ENCODE peak calls at places on chromosome 20, in five cellular contexts. One of them, this sample, is unnamed.

GRCh38 chr20:58600756-58601155 is 50.3 kb upstream of the STX16 start:
- DNase-seq in MCF 10A: no peak
- DNase-seq in activated T-helper 1 cell treated with Interleukin-2 at 50 U/mL for 16 hours: no peak
- DNase-seq in Right ventricle myocardium inferior: no peak
- DNase-seq in hippocampal formation: no peak
- DNase-seq in this sample: no peak

GRCh38 chr20:1809611-1810510 is 85.3 kb upstream of the SIRPA start:
- DNase-seq in MCF 10A: no peak
- DNase-seq in activated T-helper 1 cell treated with Interleukin-2 at 50 U/mL for 16 hours: no peak
- DNase-seq in Right ventricle myocardium inferior: no peak
- DNase-seq in hippocampal formation: no peak
- DNase-seq in this sample: no peak

GRCh38 chr20:16005612-16006493 is 567.4 kb downstream of the KIF16B start:
- DNase-seq in MCF 10A: no peak
- DNase-seq in activated T-helper 1 cell treated with Interleukin-2 at 50 U/mL for 16 hours: no peak
- DNase-seq in Right ventricle myocardium inferior: no peak
- DNase-seq in hippocampal formation: no peak
- DNase-seq in this sample: no peak

GRCh38 chr20:57654998-57655811 is 35.0 kb upstream of the ZBP1 start:
- DNase-seq in MCF 10A: no peak
- DNase-seq in activated T-helper 1 cell treated with Interleukin-2 at 50 U/mL for 16 hours: no peak
- DNase-seq in Right ventricle myocardium inferior: peak
- DNase-seq in hippocampal formation: no peak
- DNase-seq in this sample: no peak

GRCh38 chr20:19300395-19300794 is 88.0 kb downstream of the SLC24A3 start:
- DNase-seq in MCF 10A: no peak
- DNase-seq in activated T-helper 1 cell treated with Interleukin-2 at 50 U/mL for 16 hours: no peak
- DNase-seq in Right ventricle myocardium inferior: no peak
- DNase-seq in hippocampal formation: no peak
- DNase-seq in this sample: no peak

GRCh38 chr20:8073024-8073832 is 53.7 kb upstream of the TMX4 start:
- DNase-seq in MCF 10A: peak
- DNase-seq in activated T-helper 1 cell treated with Interleukin-2 at 50 U/mL for 16 hours: no peak
- DNase-seq in Right ventricle myocardium inferior: no peak
- DNase-seq in hippocampal formation: no peak
- DNase-seq in this sample: no peak

GRCh38 chr20:9628589-9628988 is 114.2 kb downstream of the LAMP5 start:
- DNase-seq in MCF 10A: no peak
- DNase-seq in activated T-helper 1 cell treated with Interleukin-2 at 50 U/mL for 16 hours: no peak
- DNase-seq in Right ventricle myocardium inferior: no peak
- DNase-seq in hippocampal formation: no peak
- DNase-seq in this sample: no peak

GRCh38 chr20:38968090-38968489 is 5.9 kb downstream of the DHX35 start:
- DNase-seq in MCF 10A: no peak
- DNase-seq in activated T-helper 1 cell treated with Interleukin-2 at 50 U/mL for 16 hours: no peak
- DNase-seq in Right ventricle myocardium inferior: no peak
- DNase-seq in hippocampal formation: no peak
- DNase-seq in this sample: no peak

GRCh38 chr20:1793821-1794220 is 101.4 kb upstream of the SIRPA start:
- DNase-seq in MCF 10A: no peak
- DNase-seq in activated T-helper 1 cell treated with Interleukin-2 at 50 U/mL for 16 hours: no peak
- DNase-seq in Right ventricle myocardium inferior: no peak
- DNase-seq in hippocampal formation: no peak
- DNase-seq in this sample: no peak

GRCh38 chr20:37380864-37381579 is 35.1 kb downstream of the SRC start:
- DNase-seq in MCF 10A: no peak
- DNase-seq in activated T-helper 1 cell treated with Interleukin-2 at 50 U/mL for 16 hours: no peak
- DNase-seq in Right ventricle myocardium inferior: peak
- DNase-seq in hippocampal formation: no peak
- DNase-seq in this sample: no peak

GRCh38 chr20:62122659-62123449 is 579 bp downstream of the LSM14B start:
- DNase-seq in MCF 10A: peak
- DNase-seq in activated T-helper 1 cell treated with Interleukin-2 at 50 U/mL for 16 hours: peak
- DNase-seq in Right ventricle myocardium inferior: no peak
- DNase-seq in hippocampal formation: no peak
- DNase-seq in this sample: peak

GRCh38 chr20:25984933-25985332 is 288.3 kb upstream of the ZNF337 start:
- DNase-seq in MCF 10A: no peak
- DNase-seq in activated T-helper 1 cell treated with Interleukin-2 at 50 U/mL for 16 hours: peak
- DNase-seq in Right ventricle myocardium inferior: peak
- DNase-seq in hippocampal formation: peak
- DNase-seq in this sample: no peak

GRCh38 chr20:8667306-8667705 is 401.6 kb upstream of the PLCB4 start:
- DNase-seq in MCF 10A: no peak
- DNase-seq in activated T-helper 1 cell treated with Interleukin-2 at 50 U/mL for 16 hours: no peak
- DNase-seq in Right ventricle myocardium inferior: no peak
- DNase-seq in hippocampal formation: no peak
- DNase-seq in this sample: no peak

GRCh38 chr20:35663813-35664543 is 722 bp downstream of the CPNE1 start:
- DNase-seq in MCF 10A: peak
- DNase-seq in activated T-helper 1 cell treated with Interleukin-2 at 50 U/mL for 16 hours: peak
- DNase-seq in Right ventricle myocardium inferior: no peak
- DNase-seq in hippocampal formation: peak
- DNase-seq in this sample: peak

GRCh38 chr20:41171736-41172295 is 34.5 kb downstream of the PLCG1 start:
- DNase-seq in MCF 10A: no peak
- DNase-seq in activated T-helper 1 cell treated with Interleukin-2 at 50 U/mL for 16 hours: no peak
- DNase-seq in Right ventricle myocardium inferior: no peak
- DNase-seq in hippocampal formation: no peak
- DNase-seq in this sample: no peak

GRCh38 chr20:13028001-13028400 is 19.2 kb downstream of the SPTLC3 start:
- DNase-seq in MCF 10A: peak
- DNase-seq in activated T-helper 1 cell treated with Interleukin-2 at 50 U/mL for 16 hours: no peak
- DNase-seq in Right ventricle myocardium inferior: no peak
- DNase-seq in hippocampal formation: no peak
- DNase-seq in this sample: no peak

GRCh38 chr20:32742322-32743236 is 688 bp downstream of the COMMD7 start:
- DNase-seq in MCF 10A: no peak
- DNase-seq in activated T-helper 1 cell treated with Interleukin-2 at 50 U/mL for 16 hours: no peak
- DNase-seq in Right ventricle myocardium inferior: no peak
- DNase-seq in hippocampal formation: no peak
- DNase-seq in this sample: no peak

GRCh38 chr20:21505810-21506530 is 7.9 kb downstream of the NKX2-2 start:
- DNase-seq in MCF 10A: no peak
- DNase-seq in activated T-helper 1 cell treated with Interleukin-2 at 50 U/mL for 16 hours: peak
- DNase-seq in Right ventricle myocardium inferior: peak
- DNase-seq in hippocampal formation: peak
- DNase-seq in this sample: peak

GRCh38 chr20:62104791-62105345 is 17.4 kb upstream of the LSM14B start:
- DNase-seq in MCF 10A: no peak
- DNase-seq in activated T-helper 1 cell treated with Interleukin-2 at 50 U/mL for 16 hours: no peak
- DNase-seq in Right ventricle myocardium inferior: no peak
- DNase-seq in hippocampal formation: no peak
- DNase-seq in this sample: no peak

GRCh38 chr20:10356628-10357027 is 77.4 kb downstream of the MKKS start:
- DNase-seq in MCF 10A: no peak
- DNase-seq in activated T-helper 1 cell treated with Interleukin-2 at 50 U/mL for 16 hours: no peak
- DNase-seq in Right ventricle myocardium inferior: no peak
- DNase-seq in hippocampal formation: no peak
- DNase-seq in this sample: no peak

GRCh38 chr20:21643417-21643816 is 62.0 kb upstream of the PAX1 start:
- DNase-seq in MCF 10A: peak
- DNase-seq in activated T-helper 1 cell treated with Interleukin-2 at 50 U/mL for 16 hours: no peak
- DNase-seq in Right ventricle myocardium inferior: no peak
- DNase-seq in hippocampal formation: no peak
- DNase-seq in this sample: no peak

GRCh38 chr20:35007413-35007812 is 51.7 kb downstream of the MYH7B start:
- DNase-seq in MCF 10A: no peak
- DNase-seq in activated T-helper 1 cell treated with Interleukin-2 at 50 U/mL for 16 hours: no peak
- DNase-seq in Right ventricle myocardium inferior: peak
- DNase-seq in hippocampal formation: no peak
- DNase-seq in this sample: no peak

GRCh38 chr20:47857142-47857993 is 72.1 kb upstream of the SULF2 start:
- DNase-seq in MCF 10A: no peak
- DNase-seq in activated T-helper 1 cell treated with Interleukin-2 at 50 U/mL for 16 hours: no peak
- DNase-seq in Right ventricle myocardium inferior: no peak
- DNase-seq in hippocampal formation: no peak
- DNase-seq in this sample: no peak

GRCh38 chr20:8860011-8860495 is 208.8 kb upstream of the PLCB4 start:
- DNase-seq in MCF 10A: peak
- DNase-seq in activated T-helper 1 cell treated with Interleukin-2 at 50 U/mL for 16 hours: no peak
- DNase-seq in Right ventricle myocardium inferior: no peak
- DNase-seq in hippocampal formation: no peak
- DNase-seq in this sample: no peak

GRCh38 chr20:32563311-32564272 is 21.5 kb downstream of the NOL4L start:
- DNase-seq in MCF 10A: no peak
- DNase-seq in activated T-helper 1 cell treated with Interleukin-2 at 50 U/mL for 16 hours: no peak
- DNase-seq in Right ventricle myocardium inferior: no peak
- DNase-seq in hippocampal formation: no peak
- DNase-seq in this sample: no peak

GRCh38 chr20:58008413-58008812 is 220.0 kb downstream of the ANKRD60 start:
- DNase-seq in MCF 10A: no peak
- DNase-seq in activated T-helper 1 cell treated with Interleukin-2 at 50 U/mL for 16 hours: no peak
- DNase-seq in Right ventricle myocardium inferior: no peak
- DNase-seq in hippocampal formation: no peak
- DNase-seq in this sample: no peak

GRCh38 chr20:426564-426963 is 18.5 kb downstream of the RBCK1 start:
- DNase-seq in MCF 10A: no peak
- DNase-seq in activated T-helper 1 cell treated with Interleukin-2 at 50 U/mL for 16 hours: no peak
- DNase-seq in Right ventricle myocardium inferior: no peak
- DNase-seq in hippocampal formation: no peak
- DNase-seq in this sample: no peak

GRCh38 chr20:34979366-34980153 is 23.9 kb downstream of the MYH7B start:
- DNase-seq in MCF 10A: no peak
- DNase-seq in activated T-helper 1 cell treated with Interleukin-2 at 50 U/mL for 16 hours: no peak
- DNase-seq in Right ventricle myocardium inferior: no peak
- DNase-seq in hippocampal formation: no peak
- DNase-seq in this sample: no peak

GRCh38 chr20:4667371-4667773 is 54.3 kb upstream of the PRND start:
- DNase-seq in MCF 10A: no peak
- DNase-seq in activated T-helper 1 cell treated with Interleukin-2 at 50 U/mL for 16 hours: no peak
- DNase-seq in Right ventricle myocardium inferior: no peak
- DNase-seq in hippocampal formation: no peak
- DNase-seq in this sample: no peak

GRCh38 chr20:51886341-51886740 is 84.0 kb upstream of the SALL4 start:
- DNase-seq in MCF 10A: no peak
- DNase-seq in activated T-helper 1 cell treated with Interleukin-2 at 50 U/mL for 16 hours: no peak
- DNase-seq in Right ventricle myocardium inferior: no peak
- DNase-seq in hippocampal formation: no peak
- DNase-seq in this sample: no peak